ENCODE peak calls at places on chromosome 11, in five cellular contexts. P is uterus, H is neural progenitor cell, A is posterior cingulate gyrus, W is T-cell. T is an unnamed sample.
A peak's percentile ranks its signal among the peaks of the same experiment; 100 is the strongest.

GRCh38 chr11:63884191-63884590 is 32.8 kb downstream of the RCOR2 start:
- DNase-seq in P (no peak), H (no peak), A (no peak), W (no peak), T (no peak)

GRCh38 chr11:61911701-61912529 is 5.5 kb downstream of the RAB3IL1 start:
- DNase-seq in P (peak; percentile 17), H (no peak), A (no peak), W (no peak), T (no peak)

GRCh38 chr11:31714840-31715239 is 96.3 kb downstream of the PAX6 start:
- DNase-seq in P (no peak), H (no peak), A (no peak), W (no peak), T (no peak)

GRCh38 chr11:75305993-75306392 is 45.5 kb downstream of the ARRB1 start:
- DNase-seq in P (no peak), H (no peak), A (no peak), W (no peak), T (no peak)

GRCh38 chr11:100769165-100769564 is 82.1 kb downstream of the ARHGAP42 start:
- DNase-seq in P (no peak), H (peak; percentile 23), A (no peak), W (no peak), T (peak; percentile 44)

GRCh38 chr11:20887137-20887536 is 217.8 kb downstream of the NELL1 start:
- DNase-seq in P (no peak), H (no peak), A (no peak), W (no peak), T (no peak)

GRCh38 chr11:32893091-32893946 is 708 bp downstream of the QSER1 start:
- DNase-seq in P (peak; percentile 77), H (peak; percentile 92), A (peak; percentile 57), W (peak; percentile 53), T (peak; percentile 65)

GRCh38 chr11:65430406-65431217 is 8.0 kb downstream of the NEAT1 start:
- DNase-seq in P (peak; percentile 15), H (no peak), A (no peak), W (no peak), T (no peak)

T was measured in WERI-Rb-1.